ENCODE peak calls at places on chromosome 1, in ten cellular contexts. One of them, this sample, is unnamed.

GRCh38 chr1:9558271-9558945 is 19.1 kb downstream of the SLC25A33 start:
- DNase-seq in BE2C: no peak
- DNase-seq in NT2/D1: no peak
- DNase-seq in PC-3: no peak
- DNase-seq in adipocyte: no peak
- DNase-seq in tibial artery: no peak
- DNase-seq in heart left ventricle: no peak
- DNase-seq in prostate gland: no peak
- DNase-seq in small intestine: no peak
- DNase-seq in A549: no peak
- DNase-seq in this sample: no peak

GRCh38 chr1:234512376-234512965 is 33.5 kb upstream of the TARBP1 start:
- DNase-seq in NT2/D1: no peak
- DNase-seq in adipocyte: no peak
- DNase-seq in A549: no peak
- DNase-seq in prostate gland: no peak
- DNase-seq in tibial artery: no peak
- DNase-seq in PC-3: no peak
- DNase-seq in heart left ventricle: no peak
- DNase-seq in BE2C: no peak
- DNase-seq in small intestine: no peak
- DNase-seq in this sample: peak; percentile 71

GRCh38 chr1:7232441-7232840 is 447.2 kb downstream of the CAMTA1 start:
- DNase-seq in prostate gland: no peak
- DNase-seq in tibial artery: no peak
- DNase-seq in PC-3: no peak
- DNase-seq in adipocyte: no peak
- DNase-seq in A549: no peak
- DNase-seq in NT2/D1: no peak
- DNase-seq in heart left ventricle: no peak
- DNase-seq in small intestine: no peak
- DNase-seq in BE2C: no peak
- DNase-seq in this sample: no peak

GRCh38 chr1:237672748-237673147 is 218.0 kb downstream of the ZP4 start:
- DNase-seq in adipocyte: no peak
- DNase-seq in A549: peak; percentile 36
- DNase-seq in PC-3: peak; percentile 21
- DNase-seq in tibial artery: no peak
- DNase-seq in heart left ventricle: no peak
- DNase-seq in BE2C: peak; percentile 14
- DNase-seq in small intestine: peak; percentile 62
- DNase-seq in prostate gland: no peak
- DNase-seq in NT2/D1: no peak
- DNase-seq in this sample: no peak

GRCh38 chr1:116154536-116154935 is 43.3 kb downstream of the MAB21L3 start:
- DNase-seq in NT2/D1: no peak
- DNase-seq in small intestine: no peak
- DNase-seq in adipocyte: no peak
- DNase-seq in tibial artery: no peak
- DNase-seq in prostate gland: no peak
- DNase-seq in heart left ventricle: no peak
- DNase-seq in BE2C: no peak
- DNase-seq in A549: no peak
- DNase-seq in PC-3: no peak
- DNase-seq in this sample: no peak

GRCh38 chr1:70891444-70891843 is 156.2 kb downstream of the PTGER3 start:
- DNase-seq in tibial artery: no peak
- DNase-seq in PC-3: no peak
- DNase-seq in small intestine: no peak
- DNase-seq in BE2C: no peak
- DNase-seq in heart left ventricle: no peak
- DNase-seq in NT2/D1: no peak
- DNase-seq in A549: no peak
- DNase-seq in prostate gland: no peak
- DNase-seq in adipocyte: peak; percentile 29
- DNase-seq in this sample: no peak

GRCh38 chr1:47128221-47128620 is 9.0 kb upstream of the CYP4A22 start:
- DNase-seq in tibial artery: no peak
- DNase-seq in BE2C: no peak
- DNase-seq in heart left ventricle: no peak
- DNase-seq in prostate gland: no peak
- DNase-seq in A549: no peak
- DNase-seq in PC-3: peak; percentile 53
- DNase-seq in small intestine: no peak
- DNase-seq in adipocyte: no peak
- DNase-seq in NT2/D1: no peak
- DNase-seq in this sample: no peak

GRCh38 chr1:114956570-114956969 is 73.1 kb upstream of the TSHB start:
- DNase-seq in PC-3: peak; percentile 12
- DNase-seq in heart left ventricle: no peak
- DNase-seq in tibial artery: no peak
- DNase-seq in BE2C: no peak
- DNase-seq in prostate gland: no peak
- DNase-seq in A549: peak; percentile 16
- DNase-seq in adipocyte: peak; percentile 3
- DNase-seq in small intestine: peak; percentile 17
- DNase-seq in NT2/D1: peak; percentile 78
- DNase-seq in this sample: no peak

GRCh38 chr1:33709780-33710713 is 153.8 kb upstream of the HMGB4 start:
- DNase-seq in NT2/D1: no peak
- DNase-seq in tibial artery: no peak
- DNase-seq in adipocyte: peak; percentile 25
- DNase-seq in PC-3: no peak
- DNase-seq in A549: no peak
- DNase-seq in prostate gland: no peak
- DNase-seq in heart left ventricle: no peak
- DNase-seq in small intestine: no peak
- DNase-seq in BE2C: no peak
- DNase-seq in this sample: no peak

GRCh38 chr1:19618428-19618827 is 25.7 kb upstream of the NBL1 start:
- DNase-seq in A549: no peak
- DNase-seq in adipocyte: no peak
- DNase-seq in prostate gland: no peak
- DNase-seq in PC-3: no peak
- DNase-seq in BE2C: no peak
- DNase-seq in small intestine: no peak
- DNase-seq in heart left ventricle: no peak
- DNase-seq in tibial artery: no peak
- DNase-seq in NT2/D1: no peak
- DNase-seq in this sample: no peak

GRCh38 chr1:209422281-209422680 is 161.2 kb upstream of the CAMK1G start:
- DNase-seq in BE2C: no peak
- DNase-seq in prostate gland: no peak
- DNase-seq in A549: no peak
- DNase-seq in PC-3: no peak
- DNase-seq in heart left ventricle: no peak
- DNase-seq in adipocyte: no peak
- DNase-seq in NT2/D1: no peak
- DNase-seq in small intestine: no peak
- DNase-seq in tibial artery: no peak
- DNase-seq in this sample: no peak

GRCh38 chr1:100461222-100461621 is 76.7 kb upstream of the GPR88 start:
- DNase-seq in heart left ventricle: peak; percentile 16
- DNase-seq in PC-3: no peak
- DNase-seq in small intestine: peak; percentile 40
- DNase-seq in A549: no peak
- DNase-seq in NT2/D1: peak; percentile 18
- DNase-seq in BE2C: peak; percentile 11
- DNase-seq in adipocyte: peak; percentile 85
- DNase-seq in tibial artery: no peak
- DNase-seq in prostate gland: no peak
- DNase-seq in this sample: no peak

DNA sequence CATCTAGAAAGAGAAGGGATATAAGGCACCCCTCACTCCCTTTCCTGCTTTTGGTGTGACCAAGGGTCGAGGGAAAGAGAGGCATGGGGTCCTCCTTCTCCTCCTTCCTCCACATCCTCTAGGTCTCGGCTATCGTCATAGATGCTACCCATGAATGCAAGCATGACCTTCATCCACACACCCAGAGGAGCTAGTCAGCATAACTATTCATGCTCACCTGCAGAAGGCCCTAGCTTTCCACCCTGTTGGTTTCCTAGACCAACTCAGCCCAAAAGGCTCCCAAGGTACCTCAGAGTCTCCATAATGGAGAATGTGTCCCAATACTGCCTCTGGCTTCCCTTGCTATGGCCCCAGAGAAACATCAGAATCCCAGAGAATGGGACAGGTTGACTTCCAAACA is 33.2 kb downstream of the MSTO1 start:
- DNase-seq in adipocyte: no peak
- DNase-seq in PC-3: no peak
- DNase-seq in A549: no peak
- DNase-seq in small intestine: no peak
- DNase-seq in tibial artery: no peak
- DNase-seq in BE2C: no peak
- DNase-seq in prostate gland: no peak
- DNase-seq in heart left ventricle: no peak
- DNase-seq in NT2/D1: no peak
- DNase-seq in this sample: no peak
- H3K4me1 ChIP-seq in adipocyte: peaks cover 26% of the 10 kb centered on the region
- H3K4me1 ChIP-seq in PC-3: peaks cover 3% of the 10 kb centered on the region
- H3K4me1 ChIP-seq in A549: peaks cover 53% of the 10 kb centered on the region
- H3K4me1 ChIP-seq in small intestine: no peaks in the 10 kb centered on the region
- H3K4me1 ChIP-seq in tibial artery: peaks cover 26% of the 10 kb centered on the region
- H3K4me1 ChIP-seq in BE2C: no peaks in the 10 kb centered on the region
- H3K4me1 ChIP-seq in prostate gland: no peaks in the 10 kb centered on the region
- H3K4me1 ChIP-seq in heart left ventricle: no peaks in the 10 kb centered on the region
- H3K4me1 ChIP-seq in NT2/D1: peaks cover 3% of the 10 kb centered on the region
- H3K4me1 ChIP-seq in this sample: peaks cover 3% of the 10 kb centered on the region

GRCh38 chr1:181987334-181987870 is 74.1 kb downstream of the ZNF648 start:
- DNase-seq in small intestine: no peak
- DNase-seq in prostate gland: no peak
- DNase-seq in heart left ventricle: no peak
- DNase-seq in A549: no peak
- DNase-seq in tibial artery: no peak
- DNase-seq in BE2C: no peak
- DNase-seq in adipocyte: no peak
- DNase-seq in NT2/D1: no peak
- DNase-seq in PC-3: no peak
- DNase-seq in this sample: no peak

GRCh38 chr1:181992072-181992471 is 69.4 kb downstream of the ZNF648 start:
- DNase-seq in prostate gland: no peak
- DNase-seq in tibial artery: no peak
- DNase-seq in small intestine: no peak
- DNase-seq in PC-3: no peak
- DNase-seq in NT2/D1: no peak
- DNase-seq in BE2C: no peak
- DNase-seq in heart left ventricle: no peak
- DNase-seq in A549: no peak
- DNase-seq in adipocyte: no peak
- DNase-seq in this sample: no peak

GRCh38 chr1:181990730-181991129 is 70.8 kb downstream of the ZNF648 start:
- DNase-seq in BE2C: no peak
- DNase-seq in heart left ventricle: no peak
- DNase-seq in A549: no peak
- DNase-seq in small intestine: no peak
- DNase-seq in adipocyte: no peak
- DNase-seq in NT2/D1: no peak
- DNase-seq in prostate gland: no peak
- DNase-seq in tibial artery: no peak
- DNase-seq in PC-3: no peak
- DNase-seq in this sample: no peak

GRCh38 chr1:181987996-181988395 is 73.5 kb downstream of the ZNF648 start:
- DNase-seq in heart left ventricle: no peak
- DNase-seq in small intestine: no peak
- DNase-seq in tibial artery: no peak
- DNase-seq in A549: no peak
- DNase-seq in BE2C: no peak
- DNase-seq in PC-3: no peak
- DNase-seq in prostate gland: no peak
- DNase-seq in adipocyte: no peak
- DNase-seq in NT2/D1: no peak
- DNase-seq in this sample: no peak

DNA sequence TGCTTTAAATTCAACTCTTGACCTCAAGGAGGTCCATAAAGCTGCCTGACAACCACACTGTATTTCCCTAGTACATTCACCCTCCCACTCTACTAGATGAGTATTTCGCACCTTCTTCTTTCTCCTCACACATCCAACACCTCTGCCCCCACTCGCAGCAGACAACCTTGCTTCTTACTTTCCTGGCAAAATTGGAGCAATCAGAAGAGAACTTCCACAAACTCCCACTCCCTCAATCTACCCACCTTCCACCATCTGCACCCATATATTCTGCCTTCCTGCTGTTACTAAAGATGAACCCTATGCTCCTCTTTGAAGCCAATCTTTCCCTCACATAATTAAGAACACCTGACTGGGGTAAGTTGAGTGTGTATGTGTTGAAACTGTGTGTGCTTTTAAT is 72.0 kb downstream of the ZNF648 start:
- DNase-seq in BE2C: no peak
- DNase-seq in tibial artery: no peak
- DNase-seq in small intestine: no peak
- DNase-seq in adipocyte: no peak
- DNase-seq in A549: no peak
- DNase-seq in NT2/D1: no peak
- DNase-seq in heart left ventricle: no peak
- DNase-seq in PC-3: no peak
- DNase-seq in prostate gland: no peak
- DNase-seq in this sample: no peak
- H3K4me1 ChIP-seq in BE2C: no peaks in the 10 kb centered on the region
- H3K4me1 ChIP-seq in tibial artery: no peaks in the 10 kb centered on the region
- H3K4me1 ChIP-seq in small intestine: no peaks in the 10 kb centered on the region
- H3K4me1 ChIP-seq in adipocyte: peaks cover 13% of the 10 kb centered on the region
- H3K4me1 ChIP-seq in A549: no peaks in the 10 kb centered on the region
- H3K4me1 ChIP-seq in NT2/D1: peaks cover 5% of the 10 kb centered on the region
- H3K4me1 ChIP-seq in heart left ventricle: no peaks in the 10 kb centered on the region
- H3K4me1 ChIP-seq in PC-3: no peaks in the 10 kb centered on the region
- H3K4me1 ChIP-seq in prostate gland: no peaks in the 10 kb centered on the region
- H3K4me1 ChIP-seq in this sample: no peaks in the 10 kb centered on the region

GRCh38 chr1:37667023-37667769 is 25.1 kb upstream of the CDCA8 start:
- DNase-seq in small intestine: no peak
- DNase-seq in BE2C: peak; percentile 44
- DNase-seq in PC-3: no peak
- DNase-seq in prostate gland: no peak
- DNase-seq in NT2/D1: no peak
- DNase-seq in adipocyte: no peak
- DNase-seq in heart left ventricle: no peak
- DNase-seq in A549: no peak
- DNase-seq in tibial artery: no peak
- DNase-seq in this sample: no peak
- H3K4me1 ChIP-seq in small intestine: no peaks in the 10 kb centered on the region
- H3K4me1 ChIP-seq in BE2C: peaks cover 15% of the 10 kb centered on the region
- H3K4me1 ChIP-seq in PC-3: no peaks in the 10 kb centered on the region
- H3K4me1 ChIP-seq in prostate gland: no peaks in the 10 kb centered on the region
- H3K4me1 ChIP-seq in NT2/D1: peaks cover 20% of the 10 kb centered on the region
- H3K4me1 ChIP-seq in adipocyte: peaks cover 11% of the 10 kb centered on the region
- H3K4me1 ChIP-seq in heart left ventricle: no peaks in the 10 kb centered on the region
- H3K4me1 ChIP-seq in A549: no peaks in the 10 kb centered on the region
- H3K4me1 ChIP-seq in tibial artery: no peaks in the 10 kb centered on the region
- H3K4me1 ChIP-seq in this sample: no peaks in the 10 kb centered on the region

DNA sequence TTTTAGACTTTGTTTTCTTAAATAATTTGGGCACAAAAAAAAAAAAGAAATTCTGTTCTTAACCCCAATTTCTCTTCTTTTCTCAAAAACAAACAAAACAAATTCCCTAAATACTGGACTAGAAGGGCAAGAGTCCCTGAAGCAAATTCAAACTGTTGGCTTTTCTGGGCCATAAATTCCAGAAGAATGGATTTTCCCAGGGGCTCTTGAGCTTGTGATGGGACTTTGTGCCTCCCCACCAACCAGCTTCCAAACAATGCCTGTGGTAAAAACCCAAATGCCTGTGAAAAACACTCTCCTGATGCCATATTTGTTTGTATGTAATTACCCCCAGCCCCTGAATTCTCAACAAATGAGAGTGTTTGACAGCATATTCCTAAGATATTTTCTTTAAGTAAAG is 55.4 kb downstream of the SGIP1 start:
- DNase-seq in small intestine: no peak
- DNase-seq in prostate gland: no peak
- DNase-seq in A549: no peak
- DNase-seq in BE2C: no peak
- DNase-seq in PC-3: no peak
- DNase-seq in adipocyte: no peak
- DNase-seq in NT2/D1: no peak
- DNase-seq in tibial artery: no peak
- DNase-seq in heart left ventricle: no peak
- DNase-seq in this sample: no peak
- H3K4me1 ChIP-seq in small intestine: no peaks in the 10 kb centered on the region
- H3K4me1 ChIP-seq in prostate gland: no peaks in the 10 kb centered on the region
- H3K4me1 ChIP-seq in A549: no peaks in the 10 kb centered on the region
- H3K4me1 ChIP-seq in BE2C: no peaks in the 10 kb centered on the region
- H3K4me1 ChIP-seq in PC-3: no peaks in the 10 kb centered on the region
- H3K4me1 ChIP-seq in adipocyte: no peaks in the 10 kb centered on the region
- H3K4me1 ChIP-seq in NT2/D1: no peaks in the 10 kb centered on the region
- H3K4me1 ChIP-seq in tibial artery: peaks cover 28% of the 10 kb centered on the region
- H3K4me1 ChIP-seq in heart left ventricle: no peaks in the 10 kb centered on the region
- H3K4me1 ChIP-seq in this sample: no peaks in the 10 kb centered on the region